ENCODE peak calls at places on chromosomes 3 and 15, in seven cellular contexts. One of them, this sample, is unnamed.

GRCh38 chr3:57073628-57074027 is 13.2 kb downstream of the SPATA12 start:
- DNase-seq in IMR-90: no peak
- DNase-seq in GOT3: no peak
- DNase-seq in ELF-1: no peak
- DNase-seq in activated T-cell treated with anti-CD3 and anti-CD28 coated beads, Interleukin-2, amount 50 U/mL, for 72 hours: no peak
- DNase-seq in WTC11: no peak
- DNase-seq in pons: no peak
- DNase-seq in this sample: no peak

GRCh38 chr3:9343115-9343514 is 19.7 kb upstream of the THUMPD3 start:
- DNase-seq in IMR-90: no peak
- DNase-seq in GOT3: no peak
- DNase-seq in ELF-1: no peak
- DNase-seq in activated T-cell treated with anti-CD3 and anti-CD28 coated beads, Interleukin-2, amount 50 U/mL, for 72 hours: no peak
- DNase-seq in WTC11: no peak
- DNase-seq in pons: no peak
- DNase-seq in this sample: no peak

GRCh38 chr15:31265871-31266711 is 60.5 kb upstream of the KLF13 start:
- DNase-seq in IMR-90: no peak
- DNase-seq in GOT3: no peak
- DNase-seq in ELF-1: no peak
- DNase-seq in activated T-cell treated with anti-CD3 and anti-CD28 coated beads, Interleukin-2, amount 50 U/mL, for 72 hours: peak; percentile 80
- DNase-seq in WTC11: peak; percentile 14
- DNase-seq in pons: no peak
- DNase-seq in this sample: no peak

GRCh38 chr3:134652886-134653630 is 2.2 kb upstream of the KY start:
- DNase-seq in IMR-90: no peak
- DNase-seq in GOT3: no peak
- DNase-seq in ELF-1: no peak
- DNase-seq in activated T-cell treated with anti-CD3 and anti-CD28 coated beads, Interleukin-2, amount 50 U/mL, for 72 hours: no peak
- DNase-seq in WTC11: no peak
- DNase-seq in pons: no peak
- DNase-seq in this sample: no peak

GRCh38 chr3:514206-514605 is 317.6 kb downstream of the CHL1 start:
- DNase-seq in IMR-90: no peak
- DNase-seq in GOT3: no peak
- DNase-seq in ELF-1: no peak
- DNase-seq in activated T-cell treated with anti-CD3 and anti-CD28 coated beads, Interleukin-2, amount 50 U/mL, for 72 hours: no peak
- DNase-seq in WTC11: no peak
- DNase-seq in pons: no peak
- DNase-seq in this sample: no peak

GRCh38 chr15:31264534-31265089 is 62.0 kb upstream of the KLF13 start:
- DNase-seq in IMR-90: no peak
- DNase-seq in GOT3: no peak
- DNase-seq in ELF-1: no peak
- DNase-seq in activated T-cell treated with anti-CD3 and anti-CD28 coated beads, Interleukin-2, amount 50 U/mL, for 72 hours: no peak
- DNase-seq in WTC11: peak; percentile 1
- DNase-seq in pons: no peak
- DNase-seq in this sample: no peak

GRCh38 chr3:23113455-23114171 is 89.5 kb upstream of the UBE2E2 start:
- DNase-seq in IMR-90: peak; percentile 13
- DNase-seq in GOT3: no peak
- DNase-seq in ELF-1: no peak
- DNase-seq in activated T-cell treated with anti-CD3 and anti-CD28 coated beads, Interleukin-2, amount 50 U/mL, for 72 hours: no peak
- DNase-seq in WTC11: no peak
- DNase-seq in pons: no peak
- DNase-seq in this sample: peak; percentile 42

GRCh38 chr3:27360113-27361078 is 8.8 kb downstream of the NEK10 start:
- DNase-seq in IMR-90: peak; percentile 44
- DNase-seq in GOT3: no peak
- DNase-seq in ELF-1: no peak
- DNase-seq in activated T-cell treated with anti-CD3 and anti-CD28 coated beads, Interleukin-2, amount 50 U/mL, for 72 hours: no peak
- DNase-seq in WTC11: no peak
- DNase-seq in pons: no peak
- DNase-seq in this sample: peak; percentile 53

GRCh38 chr15:66788024-66788423 is 86.0 kb downstream of the SMAD6 start:
- DNase-seq in IMR-90: no peak
- DNase-seq in GOT3: no peak
- DNase-seq in ELF-1: no peak
- DNase-seq in activated T-cell treated with anti-CD3 and anti-CD28 coated beads, Interleukin-2, amount 50 U/mL, for 72 hours: no peak
- DNase-seq in WTC11: no peak
- DNase-seq in pons: no peak
- DNase-seq in this sample: no peak

GRCh38 chr3:112411425-112411824 is 78.5 kb downstream of the CD200 start:
- DNase-seq in IMR-90: peak; percentile 18
- DNase-seq in GOT3: no peak
- DNase-seq in ELF-1: no peak
- DNase-seq in activated T-cell treated with anti-CD3 and anti-CD28 coated beads, Interleukin-2, amount 50 U/mL, for 72 hours: no peak
- DNase-seq in WTC11: no peak
- DNase-seq in pons: no peak
- DNase-seq in this sample: no peak

GRCh38 chr3:13045904-13046568 is 27.2 kb downstream of the IQSEC1 start:
- DNase-seq in IMR-90: no peak
- DNase-seq in GOT3: no peak
- DNase-seq in ELF-1: no peak
- DNase-seq in activated T-cell treated with anti-CD3 and anti-CD28 coated beads, Interleukin-2, amount 50 U/mL, for 72 hours: peak; percentile 16
- DNase-seq in WTC11: no peak
- DNase-seq in pons: no peak
- DNase-seq in this sample: no peak

GRCh38 chr3:187989458-187990153 is 164.4 kb upstream of the LPP start:
- DNase-seq in IMR-90: no peak
- DNase-seq in GOT3: no peak
- DNase-seq in ELF-1: peak; percentile 88
- DNase-seq in activated T-cell treated with anti-CD3 and anti-CD28 coated beads, Interleukin-2, amount 50 U/mL, for 72 hours: no peak
- DNase-seq in WTC11: peak; percentile 75
- DNase-seq in pons: peak; percentile 35
- DNase-seq in this sample: no peak

GRCh38 chr15:74653426-74654082 is 37.9 kb downstream of the CLK3 start:
- DNase-seq in IMR-90: peak; percentile 59
- DNase-seq in GOT3: no peak
- DNase-seq in ELF-1: no peak
- DNase-seq in activated T-cell treated with anti-CD3 and anti-CD28 coated beads, Interleukin-2, amount 50 U/mL, for 72 hours: no peak
- DNase-seq in WTC11: no peak
- DNase-seq in pons: no peak
- DNase-seq in this sample: peak; percentile 72

GRCh38 chr3:124846189-124846588 is 41.0 kb downstream of the ITGB5 start:
- DNase-seq in IMR-90: peak; percentile 78
- DNase-seq in GOT3: no peak
- DNase-seq in ELF-1: no peak
- DNase-seq in activated T-cell treated with anti-CD3 and anti-CD28 coated beads, Interleukin-2, amount 50 U/mL, for 72 hours: no peak
- DNase-seq in WTC11: no peak
- DNase-seq in pons: no peak
- DNase-seq in this sample: peak; percentile 87

GRCh38 chr15:55289573-55290360 is at the start of gene RAB27A:
- DNase-seq in IMR-90: peak; percentile 16
- DNase-seq in GOT3: no peak
- DNase-seq in ELF-1: peak; percentile 85
- DNase-seq in activated T-cell treated with anti-CD3 and anti-CD28 coated beads, Interleukin-2, amount 50 U/mL, for 72 hours: peak; percentile 89
- DNase-seq in WTC11: peak; percentile 81
- DNase-seq in pons: no peak
- DNase-seq in this sample: peak; percentile 69

GRCh38 chr15:44397869-44398268 is 29.6 kb upstream of the CTDSPL2 start:
- DNase-seq in IMR-90: peak; percentile 52
- DNase-seq in GOT3: no peak
- DNase-seq in ELF-1: no peak
- DNase-seq in activated T-cell treated with anti-CD3 and anti-CD28 coated beads, Interleukin-2, amount 50 U/mL, for 72 hours: no peak
- DNase-seq in WTC11: no peak
- DNase-seq in pons: no peak
- DNase-seq in this sample: peak; percentile 76

GRCh38 chr15:39025331-39025730 is 460.7 kb upstream of the RASGRP1 start:
- DNase-seq in IMR-90: peak; percentile 25
- DNase-seq in GOT3: no peak
- DNase-seq in ELF-1: no peak
- DNase-seq in activated T-cell treated with anti-CD3 and anti-CD28 coated beads, Interleukin-2, amount 50 U/mL, for 72 hours: no peak
- DNase-seq in WTC11: no peak
- DNase-seq in pons: no peak
- DNase-seq in this sample: peak; percentile 57

GRCh38 chr3:128395500-128396125 is 71.1 kb downstream of the DNAJB8 start:
- DNase-seq in IMR-90: peak; percentile 43
- DNase-seq in GOT3: no peak
- DNase-seq in ELF-1: no peak
- DNase-seq in activated T-cell treated with anti-CD3 and anti-CD28 coated beads, Interleukin-2, amount 50 U/mL, for 72 hours: no peak
- DNase-seq in WTC11: no peak
- DNase-seq in pons: peak; percentile 47
- DNase-seq in this sample: peak; percentile 72

GRCh38 chr3:77602722-77603121 is 562.8 kb downstream of the ROBO2 start:
- DNase-seq in IMR-90: no peak
- DNase-seq in GOT3: no peak
- DNase-seq in ELF-1: no peak
- DNase-seq in activated T-cell treated with anti-CD3 and anti-CD28 coated beads, Interleukin-2, amount 50 U/mL, for 72 hours: no peak
- DNase-seq in WTC11: no peak
- DNase-seq in pons: no peak
- DNase-seq in this sample: no peak

GRCh38 chr3:59444293-59444671 is 394.5 kb upstream of the CFAP20DC start:
- DNase-seq in IMR-90: no peak
- DNase-seq in GOT3: no peak
- DNase-seq in ELF-1: no peak
- DNase-seq in activated T-cell treated with anti-CD3 and anti-CD28 coated beads, Interleukin-2, amount 50 U/mL, for 72 hours: peak; percentile 37
- DNase-seq in WTC11: no peak
- DNase-seq in pons: no peak
- DNase-seq in this sample: no peak

GRCh38 chr15:45521596-45522167 is 873 bp downstream of the SLC30A4 start:
- DNase-seq in IMR-90: no peak
- DNase-seq in GOT3: no peak
- DNase-seq in ELF-1: no peak
- DNase-seq in activated T-cell treated with anti-CD3 and anti-CD28 coated beads, Interleukin-2, amount 50 U/mL, for 72 hours: no peak
- DNase-seq in WTC11: no peak
- DNase-seq in pons: peak; percentile 46
- DNase-seq in this sample: no peak

GRCh38 chr3:165852710-165853109 is 15.5 kb upstream of the BCHE start:
- DNase-seq in IMR-90: no peak
- DNase-seq in GOT3: no peak
- DNase-seq in ELF-1: no peak
- DNase-seq in activated T-cell treated with anti-CD3 and anti-CD28 coated beads, Interleukin-2, amount 50 U/mL, for 72 hours: no peak
- DNase-seq in WTC11: no peak
- DNase-seq in pons: no peak
- DNase-seq in this sample: peak; percentile 0

GRCh38 chr3:186882881-186883685 is 40.6 kb downstream of the ADIPOQ start:
- DNase-seq in IMR-90: peak; percentile 77
- DNase-seq in GOT3: no peak
- DNase-seq in ELF-1: no peak
- DNase-seq in activated T-cell treated with anti-CD3 and anti-CD28 coated beads, Interleukin-2, amount 50 U/mL, for 72 hours: peak; percentile 76
- DNase-seq in WTC11: no peak
- DNase-seq in pons: no peak
- DNase-seq in this sample: peak; percentile 89

GRCh38 chr3:12221663-12222062 is 63.0 kb upstream of the TIMP4 start:
- DNase-seq in IMR-90: no peak
- DNase-seq in GOT3: no peak
- DNase-seq in ELF-1: no peak
- DNase-seq in activated T-cell treated with anti-CD3 and anti-CD28 coated beads, Interleukin-2, amount 50 U/mL, for 72 hours: no peak
- DNase-seq in WTC11: no peak
- DNase-seq in pons: no peak
- DNase-seq in this sample: no peak

GRCh38 chr3:11596387-11596786 is 47.3 kb downstream of the VGLL4 start:
- DNase-seq in IMR-90: no peak
- DNase-seq in GOT3: no peak
- DNase-seq in ELF-1: no peak
- DNase-seq in activated T-cell treated with anti-CD3 and anti-CD28 coated beads, Interleukin-2, amount 50 U/mL, for 72 hours: no peak
- DNase-seq in WTC11: no peak
- DNase-seq in pons: no peak
- DNase-seq in this sample: no peak

GRCh38 chr15:80587007-80587406 is 108.1 kb upstream of the ABHD17C start:
- DNase-seq in IMR-90: no peak
- DNase-seq in GOT3: no peak
- DNase-seq in ELF-1: no peak
- DNase-seq in activated T-cell treated with anti-CD3 and anti-CD28 coated beads, Interleukin-2, amount 50 U/mL, for 72 hours: no peak
- DNase-seq in WTC11: no peak
- DNase-seq in pons: no peak
- DNase-seq in this sample: no peak

This sample was measured in iris pigment epithelial cell.